ENCODE peak calls at places on chromosomes 6 and 20, in seven cellular contexts. P is NCI-H2081; G is activated T-cell treated with anti-CD3 and anti-CD28 coated beads, Interleukin-2, amount 50 U/mL, for 4 hours; Q is effector CD4-positive, alpha-beta T cell; N is caudate nucleus; I is GM19239; E is MM.1S. Y is an unnamed sample.

GRCh38 chr6:5958948-5959347 is 47.8 kb downstream of the NRN1 start:
- DNase-seq in P (no peak), G (no peak), Q (no peak), N (no peak), I (no peak), E (no peak), Y (no peak)

GRCh38 chr20:49906615-49907154 is 8.6 kb downstream of the SPATA2 start:
- DNase-seq in P (no peak), G (no peak), Q (no peak), N (no peak), I (no peak), E (no peak), Y (no peak)

GRCh38 chr6:130293800-130294199 is 71.0 kb upstream of the SAMD3 start:
- DNase-seq in P (no peak), G (peak), Q (peak), N (no peak), I (peak), E (peak), Y (peak)

GRCh38 chr20:675453-676314 is at the start of gene SCRT2:
- DNase-seq in P (peak), G (peak), Q (peak), N (peak), I (no peak), E (peak), Y (no peak)

GRCh38 chr20:46681032-46681854 is 8.0 kb downstream of the TP53RK start:
- DNase-seq in P (peak), G (peak), Q (peak), N (peak), I (peak), E (peak), Y (no peak)

GRCh38 chr20:32438331-32438858 is 80.3 kb downstream of the ASXL1 start:
- DNase-seq in P (no peak), G (no peak), Q (no peak), N (no peak), I (no peak), E (no peak), Y (no peak)

GRCh38 chr20:62758226-62758912 is 37.9 kb upstream of the MRGBP start:
- DNase-seq in P (no peak), G (no peak), Q (no peak), N (no peak), I (no peak), E (no peak), Y (no peak)

GRCh38 chr6:165695736-165696515 is 32.9 kb upstream of the PDE10A start:
- DNase-seq in P (no peak), G (no peak), Q (no peak), N (no peak), I (no peak), E (no peak), Y (no peak)

GRCh38 chr6:139569561-139569960 is 195.1 kb upstream of the CITED2 start:
- DNase-seq in P (no peak), G (no peak), Q (no peak), N (no peak), I (no peak), E (no peak), Y (no peak)

GRCh38 chr6:77097940-77098339 is 365.4 kb downstream of the HTR1B start:
- DNase-seq in P (no peak), G (no peak), Q (no peak), N (no peak), I (no peak), E (no peak), Y (no peak)

GRCh38 chr6:14429396-14429795 is 311.8 kb downstream of the CD83 start:
- DNase-seq in P (no peak), G (no peak), Q (no peak), N (no peak), I (no peak), E (no peak), Y (no peak)

GRCh38 chr6:90846824-90847223 is 260.0 kb upstream of the MAP3K7 start:
- DNase-seq in P (no peak), G (no peak), Q (no peak), N (no peak), I (no peak), E (no peak), Y (no peak)

GRCh38 chr6:151025076-151025475 is 159.6 kb downstream of the MTHFD1L start:
- DNase-seq in P (no peak), G (no peak), Q (no peak), N (no peak), I (no peak), E (no peak), Y (peak)

GRCh38 chr6:108353853-108354252 is 59.0 kb downstream of the AFG1L start:
- DNase-seq in P (no peak), G (no peak), Q (no peak), N (no peak), I (no peak), E (no peak), Y (no peak)

GRCh38 chr6:111793711-111794111 is 79.5 kb downstream of the FYN start:
- DNase-seq in P (no peak), G (no peak), Q (peak), N (no peak), I (no peak), E (no peak), Y (no peak)

GRCh38 chr6:142796571-142796970 is 148.4 kb downstream of the HIVEP2 start:
- DNase-seq in P (no peak), G (no peak), Q (no peak), N (no peak), I (no peak), E (no peak), Y (no peak)

GRCh38 chr20:32168184-32168910 is 39.2 kb downstream of the PLAGL2 start:
- DNase-seq in P (no peak), G (no peak), Q (no peak), N (no peak), I (no peak), E (no peak), Y (no peak)

GRCh38 chr6:28658475-28659249 is 133.0 kb downstream of the GPX5 start:
- DNase-seq in P (no peak), G (no peak), Q (no peak), N (no peak), I (no peak), E (no peak), Y (no peak)

GRCh38 chr20:45518282-45518681 is 2.9 kb upstream of the SPINT3 start:
- DNase-seq in P (no peak), G (no peak), Q (no peak), N (no peak), I (no peak), E (no peak), Y (no peak)

GRCh38 chr20:47500554-47500953 is 1.1 kb upstream of the NCOA3 start:
- DNase-seq in P (no peak), G (no peak), Q (no peak), N (no peak), I (no peak), E (no peak), Y (no peak)

GRCh38 chr6:77106992-77107391 is 356.3 kb downstream of the HTR1B start:
- DNase-seq in P (no peak), G (no peak), Q (no peak), N (no peak), I (no peak), E (peak), Y (no peak)

GRCh38 chr20:49366687-49367086 is 88.8 kb upstream of the ZNFX1 start:
- DNase-seq in P (no peak), G (no peak), Q (no peak), N (no peak), I (no peak), E (no peak), Y (no peak)

GRCh38 chr6:156336096-156336495 is 441.1 kb upstream of the ARID1B start:
- DNase-seq in P (no peak), G (no peak), Q (no peak), N (no peak), I (no peak), E (no peak), Y (no peak)

GRCh38 chr20:21496452-21496851 is 17.4 kb downstream of the NKX2-2 start:
- DNase-seq in P (no peak), G (no peak), Q (no peak), N (no peak), I (no peak), E (no peak), Y (no peak)

GRCh38 chr6:75602164-75602896 is 650 bp downstream of the SENP6 start:
- DNase-seq in P (peak), G (peak), Q (peak), N (no peak), I (peak), E (peak), Y (no peak)

GRCh38 chr6:107819217-107819616 is 4.9 kb downstream of the SCML4 start:
- DNase-seq in P (no peak), G (peak), Q (no peak), N (no peak), I (no peak), E (no peak), Y (no peak)

GRCh38 chr20:61220131-61220530 is 31.9 kb upstream of the CDH4 start:
- DNase-seq in P (no peak), G (no peak), Q (no peak), N (no peak), I (no peak), E (no peak), Y (no peak)